ENCODE peak calls at places on chromosomes 1 and 21, in four cellular contexts. Q is endothelial cell of umbilical vein, H is GM12878, E is cardiac muscle cell. W is an unnamed sample.

GRCh38 chr1:230255991-230256390 is 170.1 kb downstream of the PGBD5 start:
- DNase-seq in H (no peak), E (no peak), Q (no peak), W (no peak)

GRCh38 chr1:203638914-203639313 is 12.3 kb downstream of the ATP2B4 start:
- DNase-seq in E (no peak), Q (peak; percentile 65), H (no peak), W (no peak)

GRCh38 chr21:16079830-16080229 is 350.0 kb downstream of the USP25 start:
- DNase-seq in H (no peak), E (no peak), Q (no peak), W (no peak)

GRCh38 chr1:16972210-16972916 is 8.1 kb downstream of the MFAP2 start:
- DNase-seq in H (no peak), E (no peak), Q (no peak), W (no peak)

GRCh38 chr1:150126811-150127210 is 22.9 kb upstream of the PLEKHO1 start:
- DNase-seq in Q (no peak), H (no peak), E (no peak), W (no peak)

GRCh38 chr21:45407629-45408247 is 2.8 kb downstream of the COL18A1 start:
- DNase-seq in H (no peak), E (no peak), Q (no peak), W (no peak)

GRCh38 chr1:176949033-176949662 is 215.4 kb downstream of the ASTN1 start:
- DNase-seq in E (peak; percentile 84), Q (peak; percentile 2), H (no peak), W (no peak)

GRCh38 chr1:65174585-65174984 is 26.6 kb downstream of the AK4 start:
- DNase-seq in E (no peak), Q (no peak), H (peak; percentile 84), W (no peak)

GRCh38 chr1:224472806-224473205 is 38.2 kb upstream of the WDR26 start:
- DNase-seq in E (no peak), H (no peak), Q (peak; percentile 39), W (no peak)

GRCh38 chr1:167291539-167292195 is 71.0 kb downstream of the POU2F1 start:
- DNase-seq in E (no peak), Q (no peak), H (no peak), W (no peak)

GRCh38 chr21:39840373-39841097 is 26.7 kb upstream of the PCP4 start:
- DNase-seq in H (no peak), E (no peak), Q (no peak), W (no peak)

GRCh38 chr1:156963621-156964020 is 43.2 kb downstream of the LRRC71 start:
- DNase-seq in H (no peak), E (no peak), Q (no peak), W (no peak)

GRCh38 chr1:21910528-21911204 is 26.4 kb downstream of the HSPG2 start:
- DNase-seq in H (no peak), Q (peak; percentile 59), E (no peak), W (no peak)

GRCh38 chr1:56506951-56507437 is 72.4 kb downstream of the PLPP3 start:
- DNase-seq in Q (peak; percentile 79), E (no peak), H (no peak), W (no peak)

GRCh38 chr1:56508523-56508983 is 70.8 kb downstream of the PLPP3 start:
- DNase-seq in Q (no peak), E (no peak), H (no peak), W (no peak)

GRCh38 chr1:56506314-56506743 is 73.0 kb downstream of the PLPP3 start:
- DNase-seq in H (no peak), E (no peak), Q (peak; percentile 73), W (no peak)

GRCh38 chr1:56509713-56510641 is 69.4 kb downstream of the PLPP3 start:
- DNase-seq in Q (no peak), E (peak; percentile 50), H (no peak), W (no peak)

DNA sequence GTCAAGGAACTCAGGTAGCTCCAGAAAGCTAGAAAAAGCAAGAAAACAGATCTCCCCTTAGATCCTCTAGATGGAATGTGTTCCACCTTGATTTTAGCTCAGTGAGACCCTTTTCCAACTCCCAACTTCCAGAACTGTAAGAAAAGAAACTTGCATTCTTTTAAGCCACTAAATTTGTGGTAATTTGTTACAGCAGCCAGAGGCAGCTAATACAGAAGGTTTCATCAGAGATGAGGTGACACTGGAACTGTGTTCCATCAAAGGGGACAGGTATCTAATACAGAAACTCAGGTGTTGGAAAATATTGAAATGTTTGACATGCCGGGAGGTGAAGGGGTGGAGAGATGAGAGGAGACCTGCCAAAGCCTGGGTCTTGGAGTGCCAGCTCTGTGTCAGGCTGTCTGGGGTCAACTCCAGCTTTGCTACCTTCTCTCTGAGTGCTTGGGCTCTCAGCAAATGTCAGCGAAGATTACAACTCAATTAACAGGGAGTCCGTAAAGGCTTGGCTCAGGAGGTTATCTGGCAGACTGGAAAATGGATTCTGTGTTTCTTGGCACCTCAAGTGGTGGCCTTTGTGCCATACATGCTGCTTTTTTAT is 71.3 kb downstream of the PLPP3 start:
- DNase-seq in E (peak; percentile 47), Q (no peak), H (no peak), W (no peak)
- H3K27ac ChIP-seq in E (peak overlapping the region; percentile 60), Q (no peak overlapping the region), H (no peak overlapping the region), W (no peak overlapping the region)

DNA sequence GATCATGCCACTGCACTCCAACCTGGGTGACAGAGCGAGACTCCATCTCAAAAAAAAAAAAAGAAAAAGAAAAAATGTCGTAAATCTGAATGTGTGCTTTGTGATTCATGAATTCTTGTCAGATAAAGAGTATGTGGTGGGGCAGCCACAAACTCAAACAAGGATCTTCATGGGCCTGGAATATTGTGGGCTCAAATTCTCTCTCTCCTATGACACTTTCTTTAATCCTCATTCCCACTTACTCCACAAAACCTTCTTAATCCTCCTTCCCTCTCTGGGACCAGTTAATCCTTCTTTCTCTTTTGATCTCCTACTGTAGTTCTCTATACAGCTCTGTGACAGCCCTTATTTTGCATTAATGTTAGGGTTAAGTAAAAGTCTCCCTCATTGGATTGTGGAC is 112.3 kb downstream of the AK5 start:
- DNase-seq in E (no peak), H (no peak), Q (no peak), W (no peak)
- H3K27ac ChIP-seq in E (no peak overlapping the region), H (no peak overlapping the region), Q (no peak overlapping the region), W (peak overlapping the region; percentile 98)

GRCh38 chr21:42459583-42460215 is 36.3 kb downstream of the RSPH1 start:
- DNase-seq in E (no peak), H (no peak), Q (no peak), W (no peak)

GRCh38 chr21:42463861-42464515 is 32.0 kb downstream of the RSPH1 start:
- DNase-seq in H (no peak), E (no peak), Q (peak; percentile 52), W (no peak)

GRCh38 chr21:42461185-42461520 is 34.9 kb downstream of the RSPH1 start:
- DNase-seq in H (no peak), Q (no peak), E (no peak), W (no peak)

GRCh38 chr21:42460391-42461184 is 35.4 kb downstream of the RSPH1 start:
- DNase-seq in Q (no peak), H (peak; percentile 83), E (no peak), W (no peak)

GRCh38 chr21:42461881-42462877 is 33.8 kb downstream of the RSPH1 start:
- DNase-seq in H (no peak), E (no peak), Q (no peak), W (no peak)
- H3K27ac ChIP-seq in H (no peak overlapping the region), E (no peak overlapping the region), Q (no peak overlapping the region), W (no peak overlapping the region)

GRCh38 chr1:215002471-215002870 is 80.1 kb upstream of the KCNK2 start:
- DNase-seq in H (no peak), E (no peak), Q (no peak), W (no peak)
- H3K27ac ChIP-seq in H (peak overlapping the region; percentile 63), E (no peak overlapping the region), Q (no peak overlapping the region), W (no peak overlapping the region)

GRCh38 chr1:34970220-34970735 is 14.9 kb downstream of the TMEM35B start:
- DNase-seq in E (no peak), H (no peak), Q (no peak), W (no peak)

GRCh38 chr1:34970829-34971228 is 14.3 kb downstream of the TMEM35B start:
- DNase-seq in E (no peak), Q (no peak), H (no peak), W (no peak)

GRCh38 chr1:34974626-34975025 is 10.5 kb downstream of the TMEM35B start:
- DNase-seq in E (no peak), Q (no peak), H (no peak), W (no peak)

GRCh38 chr1:34975312-34975711 is 9.8 kb downstream of the TMEM35B start:
- DNase-seq in H (no peak), E (no peak), Q (no peak), W (no peak)

GRCh38 chr1:34973326-34973725 is 11.8 kb downstream of the TMEM35B start:
- DNase-seq in E (no peak), Q (no peak), H (no peak), W (no peak)
- H3K27ac ChIP-seq in E (no peak overlapping the region), Q (no peak overlapping the region), H (no peak overlapping the region), W (no peak overlapping the region)

GRCh38 chr1:239892602-239893001 is 199.1 kb upstream of the FMN2 start:
- DNase-seq in H (no peak), E (no peak), Q (no peak), W (no peak)
- H3K27ac ChIP-seq in H (no peak overlapping the region), E (no peak overlapping the region), Q (no peak overlapping the region), W (no peak overlapping the region)

DNA sequence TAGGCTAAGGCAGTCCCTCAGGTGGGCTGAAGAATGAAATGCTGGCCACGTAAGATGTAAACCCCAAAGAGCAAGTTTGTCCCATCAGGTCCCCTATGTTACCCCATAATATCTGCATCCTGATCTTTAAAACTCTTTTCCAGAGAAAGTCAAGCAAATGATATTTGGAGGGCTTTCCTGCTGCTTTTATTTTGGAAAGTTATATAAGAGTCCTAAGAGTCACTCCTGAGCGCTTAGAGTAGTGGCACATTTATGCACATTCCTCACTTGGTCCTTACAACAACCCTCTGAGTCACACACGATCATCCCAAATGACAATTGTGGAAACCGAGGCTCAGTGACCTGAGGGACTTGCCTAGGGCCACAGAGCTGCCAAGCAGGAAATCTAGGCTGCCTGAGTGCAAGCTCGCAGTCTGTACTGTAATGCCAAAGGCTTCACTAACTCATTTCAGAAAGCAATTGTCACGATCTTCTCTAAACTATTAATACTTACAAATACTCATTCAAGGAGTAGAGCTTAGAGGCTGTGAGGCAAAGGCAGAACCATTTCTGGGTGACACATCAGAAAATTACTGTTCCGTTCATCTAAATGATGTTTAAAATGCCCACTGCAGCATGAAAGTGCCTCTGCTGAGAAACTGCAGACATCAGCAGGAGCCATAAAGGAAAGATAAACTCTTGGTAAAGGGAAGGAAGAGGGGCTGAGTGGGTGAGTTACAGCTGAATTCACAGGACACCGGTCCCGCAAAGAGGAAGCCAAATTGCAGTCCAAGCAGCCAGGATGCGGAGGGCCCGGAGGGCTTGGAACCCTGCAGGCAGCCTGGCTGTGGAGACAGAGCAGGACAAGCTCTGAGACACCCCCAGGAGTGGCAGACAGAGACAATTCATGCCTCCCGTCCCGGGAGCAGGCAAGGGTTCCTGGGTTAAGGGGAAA is 30.8 kb downstream of the CAPZB start:
- DNase-seq in H (no peak), E (no peak), Q (no peak), W (no peak)
- H3K27ac ChIP-seq in H (peak overlapping the region; percentile 74), E (no peak overlapping the region), Q (no peak overlapping the region), W (peak overlapping the region; percentile 39)

DNA sequence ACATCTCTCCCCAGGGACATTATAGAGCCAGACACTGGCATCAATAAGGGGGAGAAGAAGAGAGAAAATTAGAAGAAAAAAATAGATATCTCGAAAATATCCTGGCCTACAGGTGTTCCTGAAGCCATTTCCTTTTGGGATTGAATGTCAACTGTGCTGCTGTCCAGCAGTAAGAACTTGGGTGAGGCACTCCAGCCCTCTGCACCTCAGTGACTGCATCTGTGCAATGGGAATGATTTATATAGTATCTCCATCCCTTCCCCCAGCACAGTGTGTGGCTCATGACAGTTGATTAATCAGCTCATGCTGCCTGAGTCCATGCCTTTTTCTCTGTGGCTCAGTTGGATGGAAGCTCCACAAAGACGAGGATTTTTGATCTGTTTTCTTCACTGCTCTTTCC is 74.1 kb upstream of the TINAGL1 start:
- DNase-seq in H (no peak), E (no peak), Q (no peak), W (no peak)
- H3K27ac ChIP-seq in H (no peak overlapping the region), E (no peak overlapping the region), Q (no peak overlapping the region), W (no peak overlapping the region)

W was measured in caudate nucleus.